ENCODE peak calls at places on chromosome 1, in ten cellular contexts. One of them, this sample, is unnamed.

GRCh38 chr1:26210471-26210870 is 20.1 kb downstream of the CATSPER4 start:
- DNase-seq in sigmoid colon: no peak
- DNase-seq in RWPE1: no peak
- DNase-seq in tibial nerve: no peak
- DNase-seq in CD8-positive, alpha-beta memory T cell: no peak
- DNase-seq in body of pancreas: no peak
- DNase-seq in neuronal stem cell: no peak
- DNase-seq in ovary: no peak
- DNase-seq in lower lobe of right lung: no peak
- DNase-seq in uterus: no peak
- DNase-seq in this sample: no peak

GRCh38 chr1:115710859-115711624 is 57.5 kb downstream of the CASQ2 start:
- DNase-seq in ovary: no peak
- DNase-seq in lower lobe of right lung: no peak
- DNase-seq in body of pancreas: no peak
- DNase-seq in CD8-positive, alpha-beta memory T cell: no peak
- DNase-seq in RWPE1: no peak
- DNase-seq in uterus: no peak
- DNase-seq in tibial nerve: no peak
- DNase-seq in sigmoid colon: no peak
- DNase-seq in neuronal stem cell: no peak
- DNase-seq in this sample: no peak

GRCh38 chr1:62194651-62195282 is at the start of gene L1TD1:
- DNase-seq in CD8-positive, alpha-beta memory T cell: no peak
- DNase-seq in uterus: no peak
- DNase-seq in neuronal stem cell: peak; percentile 60
- DNase-seq in tibial nerve: no peak
- DNase-seq in body of pancreas: no peak
- DNase-seq in lower lobe of right lung: no peak
- DNase-seq in sigmoid colon: peak; percentile 65
- DNase-seq in RWPE1: no peak
- DNase-seq in ovary: no peak
- DNase-seq in this sample: no peak

GRCh38 chr1:185556551-185556950 is 177.6 kb upstream of the HMCN1 start:
- DNase-seq in tibial nerve: no peak
- DNase-seq in CD8-positive, alpha-beta memory T cell: no peak
- DNase-seq in body of pancreas: no peak
- DNase-seq in RWPE1: no peak
- DNase-seq in sigmoid colon: no peak
- DNase-seq in neuronal stem cell: no peak
- DNase-seq in uterus: no peak
- DNase-seq in ovary: no peak
- DNase-seq in lower lobe of right lung: no peak
- DNase-seq in this sample: no peak

GRCh38 chr1:60279798-60280197 is 206.2 kb upstream of the C1orf87 start:
- DNase-seq in uterus: no peak
- DNase-seq in sigmoid colon: no peak
- DNase-seq in ovary: no peak
- DNase-seq in tibial nerve: no peak
- DNase-seq in lower lobe of right lung: no peak
- DNase-seq in neuronal stem cell: no peak
- DNase-seq in CD8-positive, alpha-beta memory T cell: no peak
- DNase-seq in RWPE1: no peak
- DNase-seq in body of pancreas: no peak
- DNase-seq in this sample: no peak

GRCh38 chr1:1333551-1334241 is 2.6 kb downstream of the TAS1R3 start:
- DNase-seq in neuronal stem cell: no peak
- DNase-seq in body of pancreas: no peak
- DNase-seq in ovary: peak; percentile 62
- DNase-seq in uterus: no peak
- DNase-seq in sigmoid colon: no peak
- DNase-seq in CD8-positive, alpha-beta memory T cell: no peak
- DNase-seq in RWPE1: no peak
- DNase-seq in tibial nerve: no peak
- DNase-seq in lower lobe of right lung: no peak
- DNase-seq in this sample: no peak

GRCh38 chr1:89908993-89909436 is 85.9 kb upstream of the ZNF326 start:
- DNase-seq in sigmoid colon: no peak
- DNase-seq in ovary: no peak
- DNase-seq in CD8-positive, alpha-beta memory T cell: no peak
- DNase-seq in lower lobe of right lung: no peak
- DNase-seq in tibial nerve: no peak
- DNase-seq in body of pancreas: no peak
- DNase-seq in uterus: no peak
- DNase-seq in RWPE1: peak; percentile 62
- DNase-seq in neuronal stem cell: no peak
- DNase-seq in this sample: peak; percentile 97

GRCh38 chr1:55156093-55156492 is 59.1 kb downstream of the USP24 start:
- DNase-seq in neuronal stem cell: no peak
- DNase-seq in sigmoid colon: no peak
- DNase-seq in ovary: no peak
- DNase-seq in tibial nerve: no peak
- DNase-seq in uterus: no peak
- DNase-seq in RWPE1: no peak
- DNase-seq in body of pancreas: no peak
- DNase-seq in lower lobe of right lung: no peak
- DNase-seq in CD8-positive, alpha-beta memory T cell: no peak
- DNase-seq in this sample: no peak

GRCh38 chr1:94298861-94299260 is 61.5 kb upstream of the ARHGAP29 start:
- DNase-seq in CD8-positive, alpha-beta memory T cell: no peak
- DNase-seq in ovary: no peak
- DNase-seq in sigmoid colon: peak; percentile 71
- DNase-seq in tibial nerve: peak; percentile 49
- DNase-seq in neuronal stem cell: no peak
- DNase-seq in uterus: no peak
- DNase-seq in body of pancreas: no peak
- DNase-seq in RWPE1: no peak
- DNase-seq in lower lobe of right lung: no peak
- DNase-seq in this sample: no peak

GRCh38 chr1:94300731-94301130 is 63.3 kb upstream of the ARHGAP29 start:
- DNase-seq in sigmoid colon: no peak
- DNase-seq in lower lobe of right lung: no peak
- DNase-seq in tibial nerve: no peak
- DNase-seq in neuronal stem cell: no peak
- DNase-seq in body of pancreas: no peak
- DNase-seq in uterus: no peak
- DNase-seq in RWPE1: no peak
- DNase-seq in CD8-positive, alpha-beta memory T cell: no peak
- DNase-seq in ovary: no peak
- DNase-seq in this sample: no peak

GRCh38 chr1:94301186-94301585 is 63.8 kb upstream of the ARHGAP29 start:
- DNase-seq in tibial nerve: no peak
- DNase-seq in uterus: no peak
- DNase-seq in neuronal stem cell: no peak
- DNase-seq in CD8-positive, alpha-beta memory T cell: no peak
- DNase-seq in body of pancreas: no peak
- DNase-seq in lower lobe of right lung: no peak
- DNase-seq in sigmoid colon: no peak
- DNase-seq in ovary: no peak
- DNase-seq in RWPE1: no peak
- DNase-seq in this sample: no peak

GRCh38 chr1:94302497-94302896 is 65.1 kb upstream of the ARHGAP29 start:
- DNase-seq in RWPE1: no peak
- DNase-seq in ovary: no peak
- DNase-seq in tibial nerve: no peak
- DNase-seq in CD8-positive, alpha-beta memory T cell: no peak
- DNase-seq in neuronal stem cell: no peak
- DNase-seq in lower lobe of right lung: no peak
- DNase-seq in body of pancreas: no peak
- DNase-seq in sigmoid colon: no peak
- DNase-seq in uterus: no peak
- DNase-seq in this sample: no peak

GRCh38 chr1:94299627-94300552 is 62.5 kb upstream of the ARHGAP29 start:
- DNase-seq in ovary: no peak
- DNase-seq in body of pancreas: no peak
- DNase-seq in CD8-positive, alpha-beta memory T cell: no peak
- DNase-seq in neuronal stem cell: peak; percentile 14
- DNase-seq in RWPE1: peak; percentile 72
- DNase-seq in lower lobe of right lung: no peak
- DNase-seq in sigmoid colon: no peak
- DNase-seq in tibial nerve: no peak
- DNase-seq in uterus: no peak
- DNase-seq in this sample: no peak
- H3K27ac ChIP-seq in ovary: peak overlapping the region; percentile 3
- H3K27ac ChIP-seq in body of pancreas: no peak overlapping the region
- H3K27ac ChIP-seq in CD8-positive, alpha-beta memory T cell: no peak overlapping the region
- H3K27ac ChIP-seq in neuronal stem cell: peak overlapping the region; percentile 72
- H3K27ac ChIP-seq in RWPE1: peak overlapping the region; percentile 79
- H3K27ac ChIP-seq in lower lobe of right lung: peak overlapping the region; percentile 67
- H3K27ac ChIP-seq in sigmoid colon: peak overlapping the region; percentile 48
- H3K27ac ChIP-seq in tibial nerve: peak overlapping the region; percentile 64
- H3K27ac ChIP-seq in uterus: peak overlapping the region; percentile 64
- H3K27ac ChIP-seq in this sample: no peak overlapping the region

DNA sequence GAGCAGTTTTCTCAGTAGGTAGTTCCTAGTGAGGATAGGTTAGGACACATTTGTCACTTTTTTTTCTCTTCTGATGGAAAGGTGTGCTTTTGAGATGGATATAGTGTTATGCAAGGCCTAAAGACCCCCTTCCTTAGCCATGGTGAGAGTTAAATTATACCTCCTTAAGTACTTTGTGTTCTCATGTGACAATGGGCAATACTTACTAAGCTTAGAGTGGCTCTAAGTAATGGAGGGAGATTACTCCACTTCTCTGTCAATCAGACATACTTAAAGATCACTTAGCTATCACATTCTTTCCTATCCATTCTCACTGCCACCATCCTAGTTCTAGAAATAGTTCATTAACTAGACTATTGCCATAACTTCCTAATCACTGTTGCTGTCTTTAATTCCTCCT is 265.6 kb downstream of the PBX1 start:
- DNase-seq in ovary: no peak
- DNase-seq in sigmoid colon: no peak
- DNase-seq in neuronal stem cell: no peak
- DNase-seq in body of pancreas: no peak
- DNase-seq in CD8-positive, alpha-beta memory T cell: no peak
- DNase-seq in uterus: no peak
- DNase-seq in lower lobe of right lung: no peak
- DNase-seq in tibial nerve: no peak
- DNase-seq in RWPE1: no peak
- DNase-seq in this sample: no peak
- H3K27ac ChIP-seq in ovary: peak overlapping the region; percentile 43
- H3K27ac ChIP-seq in sigmoid colon: peak overlapping the region; percentile 85
- H3K27ac ChIP-seq in neuronal stem cell: no peak overlapping the region
- H3K27ac ChIP-seq in body of pancreas: no peak overlapping the region
- H3K27ac ChIP-seq in CD8-positive, alpha-beta memory T cell: no peak overlapping the region
- H3K27ac ChIP-seq in uterus: peak overlapping the region; percentile 71
- H3K27ac ChIP-seq in lower lobe of right lung: peak overlapping the region; percentile 1
- H3K27ac ChIP-seq in tibial nerve: no peak overlapping the region
- H3K27ac ChIP-seq in RWPE1: no peak overlapping the region
- H3K27ac ChIP-seq in this sample: no peak overlapping the region

GRCh38 chr1:19413999-19414398 is 71.3 kb downstream of the CAPZB start:
- DNase-seq in neuronal stem cell: no peak
- DNase-seq in sigmoid colon: no peak
- DNase-seq in CD8-positive, alpha-beta memory T cell: no peak
- DNase-seq in uterus: no peak
- DNase-seq in RWPE1: no peak
- DNase-seq in tibial nerve: no peak
- DNase-seq in body of pancreas: no peak
- DNase-seq in ovary: no peak
- DNase-seq in lower lobe of right lung: no peak
- DNase-seq in this sample: no peak

GRCh38 chr1:19416145-19416544 is 69.2 kb downstream of the CAPZB start:
- DNase-seq in uterus: no peak
- DNase-seq in ovary: no peak
- DNase-seq in tibial nerve: no peak
- DNase-seq in CD8-positive, alpha-beta memory T cell: no peak
- DNase-seq in RWPE1: no peak
- DNase-seq in sigmoid colon: no peak
- DNase-seq in body of pancreas: no peak
- DNase-seq in lower lobe of right lung: no peak
- DNase-seq in neuronal stem cell: no peak
- DNase-seq in this sample: no peak

GRCh38 chr1:19412654-19413053 is 72.7 kb downstream of the CAPZB start:
- DNase-seq in RWPE1: no peak
- DNase-seq in tibial nerve: no peak
- DNase-seq in ovary: no peak
- DNase-seq in neuronal stem cell: no peak
- DNase-seq in body of pancreas: no peak
- DNase-seq in uterus: no peak
- DNase-seq in lower lobe of right lung: no peak
- DNase-seq in CD8-positive, alpha-beta memory T cell: no peak
- DNase-seq in sigmoid colon: no peak
- DNase-seq in this sample: no peak

GRCh38 chr1:19416919-19417441 is 68.4 kb downstream of the CAPZB start:
- DNase-seq in CD8-positive, alpha-beta memory T cell: no peak
- DNase-seq in RWPE1: no peak
- DNase-seq in tibial nerve: no peak
- DNase-seq in ovary: no peak
- DNase-seq in uterus: no peak
- DNase-seq in sigmoid colon: no peak
- DNase-seq in neuronal stem cell: no peak
- DNase-seq in lower lobe of right lung: no peak
- DNase-seq in body of pancreas: no peak
- DNase-seq in this sample: no peak

DNA sequence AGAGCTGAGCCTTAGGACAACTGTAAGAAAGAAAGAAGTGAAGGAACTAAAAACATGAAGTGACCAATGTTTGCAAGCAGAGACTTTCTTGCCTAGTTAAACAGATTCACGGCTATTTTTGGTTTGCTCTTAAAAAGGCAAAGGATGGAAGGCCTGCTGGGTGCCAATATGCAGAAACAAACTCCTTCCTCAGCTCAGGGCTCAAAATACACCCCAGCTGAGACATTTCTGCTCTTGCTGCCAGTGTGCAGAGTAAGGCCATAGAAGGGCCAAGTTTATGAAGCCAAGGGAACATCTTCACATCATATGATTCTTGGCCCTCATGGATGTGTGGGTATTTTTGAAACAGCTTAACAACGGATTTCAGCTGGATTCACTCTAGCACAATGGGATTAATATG is 70.8 kb downstream of the CAPZB start:
- DNase-seq in CD8-positive, alpha-beta memory T cell: no peak
- DNase-seq in lower lobe of right lung: no peak
- DNase-seq in body of pancreas: no peak
- DNase-seq in uterus: no peak
- DNase-seq in tibial nerve: no peak
- DNase-seq in RWPE1: no peak
- DNase-seq in sigmoid colon: peak; percentile 91
- DNase-seq in ovary: no peak
- DNase-seq in neuronal stem cell: no peak
- DNase-seq in this sample: no peak
- H3K27ac ChIP-seq in CD8-positive, alpha-beta memory T cell: no peak overlapping the region
- H3K27ac ChIP-seq in lower lobe of right lung: peak overlapping the region; percentile 61
- H3K27ac ChIP-seq in body of pancreas: no peak overlapping the region
- H3K27ac ChIP-seq in uterus: peak overlapping the region; percentile 71
- H3K27ac ChIP-seq in tibial nerve: peak overlapping the region; percentile 13
- H3K27ac ChIP-seq in RWPE1: no peak overlapping the region
- H3K27ac ChIP-seq in sigmoid colon: peak overlapping the region; percentile 98
- H3K27ac ChIP-seq in ovary: peak overlapping the region; percentile 72
- H3K27ac ChIP-seq in neuronal stem cell: no peak overlapping the region
- H3K27ac ChIP-seq in this sample: no peak overlapping the region

DNA sequence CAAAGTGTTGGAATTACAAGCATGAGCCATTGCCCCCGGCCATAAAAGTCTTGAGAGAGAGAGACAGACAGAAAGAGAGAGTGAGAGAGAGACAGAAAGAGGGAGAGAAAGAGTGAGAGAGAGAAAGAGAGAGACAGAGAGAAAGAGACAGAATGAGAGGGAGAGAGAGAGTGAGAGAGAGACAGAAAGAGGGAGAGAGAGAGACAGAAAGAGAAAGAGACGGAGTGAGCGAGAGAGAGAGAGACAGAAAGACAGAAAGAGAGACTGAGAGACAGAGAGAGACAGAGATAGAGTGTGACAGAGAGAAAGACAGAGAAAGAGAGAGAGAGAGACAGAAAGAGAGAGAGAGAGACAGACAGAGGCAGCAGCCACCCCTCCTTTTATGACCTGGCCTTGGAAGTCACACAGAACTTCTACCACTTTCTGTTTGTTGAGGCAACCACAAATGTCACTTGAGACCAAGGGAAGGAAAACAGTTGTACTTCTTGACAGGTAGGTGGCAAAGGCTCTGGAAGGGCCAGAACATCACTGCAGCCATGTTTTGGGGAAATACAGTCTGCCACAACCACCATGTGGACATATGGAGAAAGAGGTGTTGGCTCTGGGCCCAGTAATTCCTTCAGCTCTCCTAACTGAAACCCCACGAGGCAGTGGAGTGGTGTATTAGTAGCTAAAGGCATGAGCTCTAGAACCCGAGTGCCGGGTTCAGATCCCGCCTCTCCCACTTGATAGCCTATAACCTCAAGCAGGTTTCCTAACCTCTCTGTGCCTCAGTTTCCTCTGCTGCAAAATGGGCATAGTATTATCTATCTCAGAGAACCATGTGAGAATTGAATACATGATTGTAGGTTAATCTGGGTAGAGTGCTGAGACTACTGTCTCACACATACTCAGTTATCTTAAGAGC is 50.6 kb downstream of the TNFRSF8 start:
- DNase-seq in RWPE1: no peak
- DNase-seq in tibial nerve: no peak
- DNase-seq in CD8-positive, alpha-beta memory T cell: no peak
- DNase-seq in sigmoid colon: no peak
- DNase-seq in neuronal stem cell: no peak
- DNase-seq in body of pancreas: no peak
- DNase-seq in lower lobe of right lung: no peak
- DNase-seq in ovary: no peak
- DNase-seq in uterus: no peak
- DNase-seq in this sample: peak; percentile 26
- H3K27ac ChIP-seq in RWPE1: no peak overlapping the region
- H3K27ac ChIP-seq in tibial nerve: no peak overlapping the region
- H3K27ac ChIP-seq in CD8-positive, alpha-beta memory T cell: no peak overlapping the region
- H3K27ac ChIP-seq in sigmoid colon: no peak overlapping the region
- H3K27ac ChIP-seq in neuronal stem cell: no peak overlapping the region
- H3K27ac ChIP-seq in body of pancreas: no peak overlapping the region
- H3K27ac ChIP-seq in lower lobe of right lung: no peak overlapping the region
- H3K27ac ChIP-seq in ovary: no peak overlapping the region
- H3K27ac ChIP-seq in uterus: no peak overlapping the region
- H3K27ac ChIP-seq in this sample: no peak overlapping the region

This sample was measured in A673.